ENCODE peak calls at places on chromosomes 11 and 22, in ten cellular contexts. K, A, B, N, U, O, Z, H, T and E are unnamed samples.

GRCh38 chr22:30251661-30252226 is 5.2 kb upstream of the LIF start:
- DNase-seq in H (no peak), U (peak; percentile 55), K (peak; percentile 49), O (no peak), Z (peak; percentile 42), B (peak; percentile 20), A (no peak), N (no peak), T (peak; percentile 59), E (no peak)

GRCh38 chr22:21632237-21632895 is at the start of gene CCDC116:
- DNase-seq in N (no peak), K (no peak), B (no peak), H (no peak), U (no peak), Z (peak; percentile 98), A (peak; percentile 76), O (no peak), T (no peak), E (no peak)

GRCh38 chr11:2803186-2804057 is 82.2 kb downstream of the CDKN1C start:
- DNase-seq in Z (no peak), K (no peak), T (peak; percentile 45), U (no peak), H (peak; percentile 6), N (no peak), O (no peak), A (peak; percentile 11), B (no peak), E (peak; percentile 59)

GRCh38 chr11:38791346-38791961 is 2193.4 kb upstream of the RAG2 start:
- DNase-seq in H (peak; percentile 12), O (peak; percentile 62), K (peak; percentile 67), Z (peak; percentile 89), T (peak; percentile 39), A (no peak), U (peak; percentile 75), B (peak; percentile 33), N (peak; percentile 57), E (no peak)

GRCh38 chr11:70467196-70468085 is 69.1 kb downstream of the CTTN start:
- DNase-seq in A (peak; percentile 82), U (peak; percentile 45), N (peak; percentile 68), O (peak; percentile 28), K (peak; percentile 60), H (peak; percentile 49), Z (peak; percentile 78), T (peak; percentile 15), B (peak; percentile 17), E (peak; percentile 37)

GRCh38 chr11:64230209-64230984 is at the start of gene DNAJC4:
- DNase-seq in B (peak; percentile 71), T (peak; percentile 80), N (peak; percentile 82), O (peak; percentile 65), H (peak; percentile 94), A (peak; percentile 96), K (peak; percentile 77), Z (peak; percentile 99), U (peak; percentile 91), E (peak; percentile 98)

GRCh38 chr11:128624269-128625170 is 37.2 kb upstream of the ETS1 start:
- DNase-seq in A (no peak), U (no peak), K (no peak), B (no peak), O (no peak), N (no peak), Z (no peak), H (no peak), T (no peak), E (no peak)

GRCh38 chr11:29485641-29486040 is 531.2 kb downstream of the KCNA4 start:
- DNase-seq in A (no peak), U (no peak), H (no peak), N (no peak), B (peak; percentile 39), K (no peak), O (no peak), Z (no peak), T (no peak), E (no peak)

GRCh38 chr11:134669796-134670195 is 257.8 kb upstream of the B3GAT1 start:
- DNase-seq in B (no peak), U (no peak), N (no peak), K (no peak), T (no peak), Z (no peak), A (no peak), O (no peak), H (no peak), E (no peak)

GRCh38 chr22:33599596-33599995 is 320.7 kb downstream of the LARGE1 start:
- DNase-seq in A (no peak), H (no peak), O (no peak), U (no peak), Z (no peak), T (no peak), N (no peak), B (no peak), K (no peak), E (no peak)

GRCh38 chr11:120160436-120160835 is 22.5 kb upstream of the TRIM29 start:
- DNase-seq in T (no peak), N (no peak), O (no peak), A (no peak), K (no peak), B (no peak), Z (no peak), H (no peak), U (no peak), E (no peak)

GRCh38 chr11:99277281-99277680 is 256.5 kb downstream of the CNTN5 start:
- DNase-seq in A (no peak), K (no peak), Z (peak; percentile 97), U (no peak), O (no peak), B (no peak), H (no peak), T (no peak), N (no peak), E (no peak)

GRCh38 chr22:29259253-29259899 is 8.4 kb downstream of the RHBDD3 start:
- DNase-seq in T (no peak), N (no peak), Z (peak; percentile 25), O (no peak), B (no peak), A (peak; percentile 39), U (no peak), H (no peak), K (no peak), E (no peak)

GRCh38 chr11:116093065-116093464 is 588.9 kb upstream of the CADM1 start:
- DNase-seq in K (no peak), A (no peak), U (no peak), H (no peak), N (no peak), B (no peak), T (no peak), O (no peak), Z (no peak), E (no peak)

GRCh38 chr11:28863422-28863821 is 755.2 kb downstream of the METTL15 start:
- DNase-seq in A (no peak), U (no peak), T (peak; percentile 7), N (no peak), H (no peak), Z (no peak), B (no peak), K (no peak), O (no peak), E (no peak)

GRCh38 chr22:40509401-40510134 is 127.0 kb downstream of the MRTFA start:
- DNase-seq in U (peak; percentile 92), K (peak; percentile 99), N (peak; percentile 80), H (peak; percentile 68), A (no peak), T (peak; percentile 72), B (peak; percentile 71), Z (no peak), O (peak; percentile 68), E (peak; percentile 46)

GRCh38 chr11:117144477-117145392 is 648 bp downstream of the PAFAH1B2 start:
- DNase-seq in B (peak; percentile 81), U (peak; percentile 65), H (peak; percentile 73), O (peak; percentile 24), Z (peak; percentile 83), N (peak; percentile 45), A (peak; percentile 38), T (peak; percentile 68), K (peak; percentile 82), E (peak; percentile 92)

GRCh38 chr22:25741692-25742626 is at the start of gene MYO18B:
- DNase-seq in K (no peak), Z (no peak), A (no peak), T (no peak), N (no peak), B (no peak), H (peak; percentile 83), O (no peak), U (no peak), E (no peak)